ENCODE peak calls at places on chromosome 21, in ten cellular contexts. One of them, this sample, is unnamed.

GRCh38 chr21:42765656-42766055 is 112.2 kb downstream of the PDE9A start:
- DNase-seq in GM12892: no peak
- DNase-seq in breast epithelium: no peak
- DNase-seq in sigmoid colon: no peak
- DNase-seq in spleen: peak; percentile 30
- DNase-seq in HCT116: no peak
- DNase-seq in GM12891: no peak
- DNase-seq in stomach: no peak
- DNase-seq in transverse colon: no peak
- DNase-seq in K562: no peak
- DNase-seq in this sample: no peak

GRCh38 chr21:46661211-46661625 is 25.7 kb downstream of the PRMT2 start:
- DNase-seq in GM12892: peak; percentile 66
- DNase-seq in breast epithelium: no peak
- DNase-seq in sigmoid colon: peak; percentile 84
- DNase-seq in spleen: no peak
- DNase-seq in HCT116: no peak
- DNase-seq in GM12891: peak; percentile 71
- DNase-seq in stomach: peak; percentile 40
- DNase-seq in transverse colon: peak; percentile 42
- DNase-seq in K562: no peak
- DNase-seq in this sample: no peak

GRCh38 chr21:44949161-44950015 is 9.6 kb downstream of the SLX9 start:
- DNase-seq in GM12892: peak; percentile 93
- DNase-seq in breast epithelium: peak; percentile 88
- DNase-seq in sigmoid colon: peak; percentile 94
- DNase-seq in spleen: peak; percentile 96
- DNase-seq in HCT116: peak; percentile 42
- DNase-seq in GM12891: peak; percentile 92
- DNase-seq in stomach: peak; percentile 91
- DNase-seq in transverse colon: peak; percentile 90
- DNase-seq in K562: peak; percentile 88
- DNase-seq in this sample: no peak

GRCh38 chr21:36350282-36350910 is 30.4 kb downstream of the MORC3 start:
- DNase-seq in GM12892: no peak
- DNase-seq in breast epithelium: no peak
- DNase-seq in sigmoid colon: no peak
- DNase-seq in spleen: no peak
- DNase-seq in HCT116: no peak
- DNase-seq in GM12891: no peak
- DNase-seq in stomach: no peak
- DNase-seq in transverse colon: no peak
- DNase-seq in K562: no peak
- DNase-seq in this sample: no peak

GRCh38 chr21:45906196-45906805 is 75.3 kb upstream of the COL6A1 start:
- DNase-seq in GM12892: no peak
- DNase-seq in breast epithelium: no peak
- DNase-seq in sigmoid colon: no peak
- DNase-seq in spleen: peak; percentile 65
- DNase-seq in HCT116: no peak
- DNase-seq in GM12891: no peak
- DNase-seq in stomach: no peak
- DNase-seq in transverse colon: no peak
- DNase-seq in K562: no peak
- DNase-seq in this sample: no peak

GRCh38 chr21:45182958-45183357 is 104.7 kb downstream of the POFUT2 start:
- DNase-seq in GM12892: no peak
- DNase-seq in breast epithelium: no peak
- DNase-seq in sigmoid colon: no peak
- DNase-seq in spleen: no peak
- DNase-seq in HCT116: no peak
- DNase-seq in GM12891: no peak
- DNase-seq in stomach: no peak
- DNase-seq in transverse colon: no peak
- DNase-seq in K562: no peak
- DNase-seq in this sample: no peak

GRCh38 chr21:27536319-27536718 is 569.4 kb upstream of the ADAMTS5 start:
- DNase-seq in GM12892: no peak
- DNase-seq in breast epithelium: no peak
- DNase-seq in sigmoid colon: no peak
- DNase-seq in spleen: no peak
- DNase-seq in HCT116: no peak
- DNase-seq in GM12891: no peak
- DNase-seq in stomach: no peak
- DNase-seq in transverse colon: no peak
- DNase-seq in K562: no peak
- DNase-seq in this sample: no peak

GRCh38 chr21:44874240-44874496 is 678 bp upstream of the PTTG1IP start:
- DNase-seq in GM12892: no peak
- DNase-seq in breast epithelium: no peak
- DNase-seq in sigmoid colon: no peak
- DNase-seq in spleen: no peak
- DNase-seq in HCT116: no peak
- DNase-seq in GM12891: no peak
- DNase-seq in stomach: no peak
- DNase-seq in transverse colon: no peak
- DNase-seq in K562: no peak
- DNase-seq in this sample: no peak

GRCh38 chr21:41602511-41602910 is 94.6 kb upstream of the TMPRSS2 start:
- DNase-seq in GM12892: no peak
- DNase-seq in breast epithelium: peak; percentile 17
- DNase-seq in sigmoid colon: peak; percentile 11
- DNase-seq in spleen: no peak
- DNase-seq in HCT116: no peak
- DNase-seq in GM12891: no peak
- DNase-seq in stomach: no peak
- DNase-seq in transverse colon: no peak
- DNase-seq in K562: no peak
- DNase-seq in this sample: no peak

GRCh38 chr21:41600116-41600515 is 92.2 kb upstream of the TMPRSS2 start:
- DNase-seq in GM12892: no peak
- DNase-seq in breast epithelium: no peak
- DNase-seq in sigmoid colon: no peak
- DNase-seq in spleen: no peak
- DNase-seq in HCT116: no peak
- DNase-seq in GM12891: no peak
- DNase-seq in stomach: peak; percentile 22
- DNase-seq in transverse colon: no peak
- DNase-seq in K562: no peak
- DNase-seq in this sample: no peak

GRCh38 chr21:41600556-41600955 is 92.6 kb upstream of the TMPRSS2 start:
- DNase-seq in GM12892: no peak
- DNase-seq in breast epithelium: peak; percentile 45
- DNase-seq in sigmoid colon: peak; percentile 46
- DNase-seq in spleen: no peak
- DNase-seq in HCT116: no peak
- DNase-seq in GM12891: no peak
- DNase-seq in stomach: no peak
- DNase-seq in transverse colon: no peak
- DNase-seq in K562: no peak
- DNase-seq in this sample: no peak

GRCh38 chr21:41600961-41601572 is 93.1 kb upstream of the TMPRSS2 start:
- DNase-seq in GM12892: no peak
- DNase-seq in breast epithelium: peak; percentile 28
- DNase-seq in sigmoid colon: peak; percentile 39
- DNase-seq in spleen: no peak
- DNase-seq in HCT116: no peak
- DNase-seq in GM12891: no peak
- DNase-seq in stomach: peak; percentile 22
- DNase-seq in transverse colon: no peak
- DNase-seq in K562: no peak
- DNase-seq in this sample: no peak

DNA sequence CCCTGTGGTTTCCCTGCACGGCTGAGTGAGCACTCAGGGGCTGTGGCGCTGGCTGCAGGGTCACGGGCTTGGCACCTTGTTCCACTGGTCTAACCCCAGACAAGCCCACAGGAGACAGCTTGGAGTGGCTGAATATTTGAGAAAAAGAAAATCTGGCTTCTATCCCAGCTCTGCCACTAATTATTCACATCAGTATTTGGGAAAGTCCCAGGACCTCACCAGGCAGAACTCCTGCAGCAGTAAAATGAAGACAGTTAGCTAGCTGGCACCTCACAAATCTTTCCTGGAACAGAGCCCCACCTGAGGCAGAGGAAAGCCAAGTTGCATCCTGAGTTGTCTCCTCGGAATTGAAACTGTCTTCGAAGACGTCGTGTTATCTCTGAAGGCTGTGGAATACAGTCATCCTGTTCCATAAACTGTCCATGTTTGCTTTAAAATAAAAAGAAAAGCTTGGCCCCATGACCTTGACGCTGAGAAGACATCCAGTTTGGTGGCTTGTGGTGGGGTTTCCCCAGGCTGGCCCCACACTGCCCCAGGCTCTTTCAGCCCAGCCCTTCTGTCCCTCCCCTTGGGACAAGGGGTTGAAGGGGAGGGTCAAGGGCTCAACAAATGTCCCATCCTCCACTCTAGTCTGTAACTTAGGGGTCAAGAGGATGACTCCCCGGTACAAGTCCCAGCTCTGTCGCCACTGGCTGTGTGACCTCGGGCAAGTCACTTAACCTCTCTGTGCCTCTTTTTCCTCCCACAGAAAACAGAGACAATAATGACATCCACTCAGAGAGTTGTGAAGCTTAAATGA is 93.8 kb upstream of the TMPRSS2 start:
- DNase-seq in GM12892: no peak
- DNase-seq in breast epithelium: peak; percentile 45
- DNase-seq in sigmoid colon: peak; percentile 40
- DNase-seq in spleen: no peak
- DNase-seq in HCT116: no peak
- DNase-seq in GM12891: no peak
- DNase-seq in stomach: peak; percentile 33
- DNase-seq in transverse colon: no peak
- DNase-seq in K562: no peak
- DNase-seq in this sample: no peak
- TF ChIP-seq POLR2AphosphoS5 in GM12892: no peak
- TF ChIP-seq POLR2AphosphoS5 in breast epithelium: no peak
- TF ChIP-seq POLR2AphosphoS5 in sigmoid colon: no peak
- TF ChIP-seq POLR2AphosphoS5 in spleen: no peak
- TF ChIP-seq POLR2AphosphoS5 in HCT116: no peak
- TF ChIP-seq POLR2AphosphoS5 in GM12891: no peak
- TF ChIP-seq POLR2AphosphoS5 in stomach: no peak
- TF ChIP-seq POLR2AphosphoS5 in transverse colon: no peak
- TF ChIP-seq POLR2AphosphoS5 in K562: no peak
- TF ChIP-seq POLR2AphosphoS5 in this sample: no peak

GRCh38 chr21:32412998-32413504 is 545 bp downstream of the EVA1C start:
- DNase-seq in GM12892: no peak
- DNase-seq in breast epithelium: peak; percentile 71
- DNase-seq in sigmoid colon: peak; percentile 81
- DNase-seq in spleen: peak; percentile 81
- DNase-seq in HCT116: no peak
- DNase-seq in GM12891: no peak
- DNase-seq in stomach: peak; percentile 57
- DNase-seq in transverse colon: peak; percentile 86
- DNase-seq in K562: no peak
- DNase-seq in this sample: no peak

GRCh38 chr21:32415451-32415850 is 2.9 kb downstream of the EVA1C start:
- DNase-seq in GM12892: no peak
- DNase-seq in breast epithelium: no peak
- DNase-seq in sigmoid colon: no peak
- DNase-seq in spleen: no peak
- DNase-seq in HCT116: no peak
- DNase-seq in GM12891: no peak
- DNase-seq in stomach: no peak
- DNase-seq in transverse colon: no peak
- DNase-seq in K562: no peak
- DNase-seq in this sample: no peak

GRCh38 chr21:32412162-32412997 is at the start of gene EVA1C:
- DNase-seq in GM12892: no peak
- DNase-seq in breast epithelium: peak; percentile 69
- DNase-seq in sigmoid colon: peak; percentile 88
- DNase-seq in spleen: peak; percentile 86
- DNase-seq in HCT116: no peak
- DNase-seq in GM12891: no peak
- DNase-seq in stomach: peak; percentile 83
- DNase-seq in transverse colon: peak; percentile 82
- DNase-seq in K562: no peak
- DNase-seq in this sample: no peak

GRCh38 chr21:32414579-32415358 is 2.3 kb downstream of the EVA1C start:
- DNase-seq in GM12892: no peak
- DNase-seq in breast epithelium: no peak
- DNase-seq in sigmoid colon: no peak
- DNase-seq in spleen: no peak
- DNase-seq in HCT116: no peak
- DNase-seq in GM12891: no peak
- DNase-seq in stomach: no peak
- DNase-seq in transverse colon: no peak
- DNase-seq in K562: no peak
- DNase-seq in this sample: no peak

DNA sequence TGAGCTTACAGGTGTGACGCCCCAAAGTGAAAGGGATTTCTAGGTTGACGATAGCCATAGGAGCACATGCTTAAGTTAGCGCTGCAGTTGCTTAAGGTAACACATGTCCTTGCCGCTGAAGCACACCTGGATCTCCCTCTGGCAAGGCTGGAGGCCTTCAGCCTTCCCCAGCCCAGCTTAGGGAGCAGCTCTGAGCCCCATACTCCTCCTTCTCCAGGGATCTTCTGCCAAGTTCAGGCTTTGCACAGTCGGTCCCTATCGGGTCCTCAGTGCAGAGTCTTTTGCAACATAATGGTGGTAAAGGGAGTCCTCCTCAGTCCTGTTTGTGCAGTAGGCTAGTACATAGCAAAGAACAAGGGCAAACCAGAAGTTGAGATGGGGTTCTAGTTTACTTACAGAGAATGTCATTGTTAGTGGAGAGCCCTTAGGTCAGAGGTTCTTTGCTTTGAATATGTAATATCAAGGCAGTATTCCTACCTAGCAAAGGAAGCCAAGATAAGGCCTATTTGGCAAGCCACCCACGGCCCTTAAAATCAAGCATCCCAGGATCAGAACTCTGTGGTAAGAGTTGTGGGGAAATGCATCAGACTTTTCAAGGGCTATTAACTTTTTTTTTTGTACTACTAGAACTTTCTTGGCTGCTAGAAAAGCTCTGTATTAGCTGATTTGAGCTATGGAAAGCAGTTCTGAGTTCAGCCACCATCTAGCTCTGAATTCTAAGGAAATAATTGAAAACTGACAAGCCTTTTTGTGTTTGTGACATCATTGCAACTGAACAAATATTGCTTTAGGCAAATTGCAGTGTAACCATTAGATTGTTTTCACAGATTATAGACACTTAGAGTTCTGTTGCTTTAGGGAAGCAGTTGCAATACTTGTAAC is 1.4 kb downstream of the EVA1C start:
- DNase-seq in GM12892: no peak
- DNase-seq in breast epithelium: no peak
- DNase-seq in sigmoid colon: peak; percentile 81
- DNase-seq in spleen: no peak
- DNase-seq in HCT116: no peak
- DNase-seq in GM12891: no peak
- DNase-seq in stomach: no peak
- DNase-seq in transverse colon: peak; percentile 21
- DNase-seq in K562: no peak
- DNase-seq in this sample: no peak
- TF ChIP-seq POLR2A in GM12892: no peak
- TF ChIP-seq POLR2A in breast epithelium: no peak
- TF ChIP-seq POLR2A in sigmoid colon: no peak
- TF ChIP-seq POLR2A in spleen: no peak
- TF ChIP-seq POLR2A in HCT116: no peak
- TF ChIP-seq POLR2A in GM12891: no peak
- TF ChIP-seq POLR2A in stomach: no peak
- TF ChIP-seq POLR2A in transverse colon: no peak
- TF ChIP-seq POLR2A in K562: no peak
- TF ChIP-seq POLR2A in this sample: no peak

GRCh38 chr21:38439957-38440356 is 58.3 kb downstream of the ERG start:
- DNase-seq in GM12892: no peak
- DNase-seq in breast epithelium: no peak
- DNase-seq in sigmoid colon: no peak
- DNase-seq in spleen: no peak
- DNase-seq in HCT116: no peak
- DNase-seq in GM12891: no peak
- DNase-seq in stomach: no peak
- DNase-seq in transverse colon: no peak
- DNase-seq in K562: no peak
- DNase-seq in this sample: no peak
- TF ChIP-seq POLR2AphosphoS5 in GM12892: no peak
- TF ChIP-seq POLR2AphosphoS5 in breast epithelium: no peak
- TF ChIP-seq POLR2AphosphoS5 in sigmoid colon: no peak
- TF ChIP-seq POLR2AphosphoS5 in spleen: no peak
- TF ChIP-seq POLR2AphosphoS5 in HCT116: no peak
- TF ChIP-seq POLR2AphosphoS5 in GM12891: no peak
- TF ChIP-seq POLR2AphosphoS5 in stomach: no peak
- TF ChIP-seq POLR2AphosphoS5 in transverse colon: no peak
- TF ChIP-seq POLR2AphosphoS5 in K562: no peak
- TF ChIP-seq POLR2AphosphoS5 in this sample: no peak

GRCh38 chr21:41138711-41139110 is 29.2 kb upstream of the BACE2 start:
- DNase-seq in GM12892: no peak
- DNase-seq in breast epithelium: no peak
- DNase-seq in sigmoid colon: no peak
- DNase-seq in spleen: no peak
- DNase-seq in HCT116: no peak
- DNase-seq in GM12891: no peak
- DNase-seq in stomach: no peak
- DNase-seq in transverse colon: no peak
- DNase-seq in K562: no peak
- DNase-seq in this sample: no peak
- TF ChIP-seq POLR2A in GM12892: no peak
- TF ChIP-seq POLR2A in breast epithelium: no peak
- TF ChIP-seq POLR2A in sigmoid colon: no peak
- TF ChIP-seq POLR2A in spleen: no peak
- TF ChIP-seq POLR2A in HCT116: no peak
- TF ChIP-seq POLR2A in GM12891: no peak
- TF ChIP-seq POLR2A in stomach: no peak
- TF ChIP-seq POLR2A in transverse colon: no peak
- TF ChIP-seq POLR2A in K562: no peak
- TF ChIP-seq POLR2A in this sample: no peak